ENCODE peak calls at places on chromosomes 6 and 20, in seven cellular contexts. W is psoas muscle, P is MM.1S, I is left ventricle myocardium inferior, F is colonic mucosa, D is adrenal gland, J is HCT116. L is an unnamed sample. For H3K4me1, the result is how much of the 10 kb centered on the place peaks cover.

GRCh38 chr6:169847141-169847674 is 95.8 kb downstream of the ERMARD start:
- DNase-seq in W (no peak), P (no peak), I (no peak), F (no peak), D (no peak), J (no peak), L (no peak)

GRCh38 chr20:46056027-46056833 is 27.2 kb downstream of the SLC12A5 start:
- DNase-seq in W (no peak), P (no peak), I (no peak), F (no peak), D (no peak), J (no peak), L (no peak)

GRCh38 chr6:24899647-24900325 is 36.0 kb downstream of the RIPOR2 start:
- DNase-seq in W (no peak), P (no peak), I (no peak), F (no peak), D (no peak), J (no peak), L (no peak)

GRCh38 chr6:34664270-34664971 is 32.1 kb downstream of the ILRUN start:
- DNase-seq in W (no peak), P (no peak), I (no peak), F (no peak), D (no peak), J (no peak), L (no peak)

GRCh38 chr6:170048615-170049256 is 242.1 kb downstream of the DLL1 start:
- DNase-seq in W (peak), P (no peak), I (no peak), F (peak), D (peak), J (no peak), L (peak)

GRCh38 chr6:130574146-130574545 is 208.3 kb downstream of the TMEM200A start:
- DNase-seq in W (no peak), P (no peak), I (no peak), F (no peak), D (no peak), J (no peak), L (no peak)

GRCh38 chr6:152246554-152247337 is 390.4 kb downstream of the SYNE1 start:
- DNase-seq in W (no peak), P (no peak), I (no peak), F (no peak), D (no peak), J (no peak), L (no peak)

GRCh38 chr6:80438728-80439127 is 332.3 kb downstream of the BCKDHB start:
- DNase-seq in W (no peak), P (no peak), I (no peak), F (no peak), D (no peak), J (peak), L (no peak)

GRCh38 chr6:148747493-148748160 is 797 bp downstream of the UST start:
- DNase-seq in W (peak), P (no peak), I (peak), F (peak), D (peak), J (no peak), L (peak)

GRCh38 chr6:165717732-165718465 is 54.9 kb upstream of the PDE10A start:
- DNase-seq in W (no peak), P (no peak), I (no peak), F (no peak), D (no peak), J (peak), L (no peak)

GRCh38 chr6:105618247-105618646 is 215.4 kb upstream of the PREP start:
- DNase-seq in W (no peak), P (no peak), I (no peak), F (no peak), D (no peak), J (no peak), L (no peak)

GRCh38 chr6:153312633-153313032 is 181.6 kb upstream of the RGS17 start:
- DNase-seq in W (no peak), P (peak), I (peak), F (peak), D (peak), J (peak), L (peak)

GRCh38 chr6:54188832-54189231 is 77.6 kb downstream of the MLIP start:
- DNase-seq in W (no peak), P (no peak), I (no peak), F (no peak), D (no peak), J (no peak), L (no peak)

GRCh38 chr6:20200761-20201160 is 11.5 kb downstream of the MBOAT1 start:
- DNase-seq in W (no peak), P (no peak), I (no peak), F (peak), D (no peak), J (no peak), L (no peak)
- H3K4me1 ChIP-seq in W (under half), P (half or more), I (half or more), F (under half), D (under half), J (under half), L (under half)

DNA sequence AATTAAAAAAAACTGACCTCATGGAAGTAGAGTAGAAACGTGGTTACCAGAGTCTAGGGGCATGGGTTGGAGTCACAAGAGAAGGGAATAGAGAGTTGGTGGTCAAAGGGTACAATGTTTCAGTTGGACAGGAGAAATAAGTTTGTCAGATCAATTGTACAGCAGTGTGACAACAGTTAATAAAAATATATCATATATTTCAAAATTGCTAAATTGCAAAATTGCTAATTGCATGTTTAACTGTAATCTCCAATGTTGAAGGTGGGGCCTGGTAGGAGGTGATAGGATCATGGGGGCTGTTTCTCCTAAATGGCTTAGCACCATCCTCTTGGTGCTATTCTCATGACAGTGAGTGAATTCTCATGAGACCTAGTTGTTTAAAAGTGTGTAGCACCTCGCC is 163.5 kb upstream of the SIM1 start:
- DNase-seq in W (no peak), P (no peak), I (no peak), F (no peak), D (no peak), J (no peak), L (no peak)
- TF ChIP-seq CTCF in W (no peak), P (no peak), I (no peak), F (no peak), D (no peak), J (no peak), L (no peak)

DNA sequence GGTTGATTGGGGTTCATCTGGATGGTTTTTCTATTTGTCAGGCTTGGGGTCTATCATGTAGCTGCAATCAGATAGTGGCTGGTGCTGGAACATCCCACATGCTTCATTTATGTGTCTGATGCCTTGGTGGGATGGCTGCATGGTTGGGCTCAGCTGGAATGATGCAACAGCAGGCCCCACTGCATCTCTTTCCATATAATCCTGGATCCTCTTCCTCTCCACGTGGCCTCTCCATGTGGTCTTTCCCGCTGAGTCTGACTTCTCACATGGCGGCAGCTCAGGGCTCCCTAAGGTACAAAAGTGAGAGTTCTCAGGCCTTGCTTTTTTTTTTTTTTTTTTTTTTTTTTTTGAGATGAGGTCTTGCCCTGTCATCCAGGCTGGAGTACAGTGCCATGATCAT is 65.0 kb upstream of the SUPT3H start:
- DNase-seq in W (no peak), P (no peak), I (no peak), F (no peak), D (no peak), J (no peak), L (no peak)
- H3K4me1 ChIP-seq in W (under half), P (under half), I (under half), F (under half), D (under half), J (half or more), L (under half)

DNA sequence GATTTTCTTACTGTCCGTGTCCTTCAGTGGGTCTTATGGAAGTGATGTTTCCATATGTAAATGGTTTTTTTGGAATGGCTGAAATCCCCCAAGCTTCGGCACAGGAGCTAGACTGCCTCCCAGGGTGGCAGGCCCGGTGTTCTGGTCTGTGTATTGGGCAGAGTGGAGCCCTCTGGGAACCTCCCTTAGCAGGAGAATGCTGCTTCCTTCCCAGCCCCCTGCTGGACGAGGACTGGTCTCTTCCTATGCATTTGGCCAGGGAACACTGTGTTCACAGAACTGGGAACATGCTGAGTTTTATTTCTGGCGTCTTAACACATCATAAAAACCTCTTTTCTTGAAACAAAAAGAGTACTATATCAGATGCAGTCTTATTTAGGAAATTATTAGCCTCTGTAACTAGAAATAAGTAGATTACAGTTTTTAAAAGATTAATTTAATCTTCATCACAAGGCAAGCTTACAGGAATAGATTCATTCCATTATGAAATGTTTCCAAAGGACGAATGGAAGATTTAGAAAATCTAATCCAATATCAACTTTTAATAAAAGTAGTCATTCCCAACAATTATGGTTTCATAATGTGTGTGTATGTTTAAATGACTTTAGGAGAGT is 56.6 kb downstream of the SYTL3 start:
- DNase-seq in W (peak), P (no peak), I (peak), F (peak), D (peak), J (peak), L (peak)
- TF ChIP-seq CTCF in W (peak), P (no peak), I (peak), F (peak), D (no peak), J (peak), L (peak)

DNA sequence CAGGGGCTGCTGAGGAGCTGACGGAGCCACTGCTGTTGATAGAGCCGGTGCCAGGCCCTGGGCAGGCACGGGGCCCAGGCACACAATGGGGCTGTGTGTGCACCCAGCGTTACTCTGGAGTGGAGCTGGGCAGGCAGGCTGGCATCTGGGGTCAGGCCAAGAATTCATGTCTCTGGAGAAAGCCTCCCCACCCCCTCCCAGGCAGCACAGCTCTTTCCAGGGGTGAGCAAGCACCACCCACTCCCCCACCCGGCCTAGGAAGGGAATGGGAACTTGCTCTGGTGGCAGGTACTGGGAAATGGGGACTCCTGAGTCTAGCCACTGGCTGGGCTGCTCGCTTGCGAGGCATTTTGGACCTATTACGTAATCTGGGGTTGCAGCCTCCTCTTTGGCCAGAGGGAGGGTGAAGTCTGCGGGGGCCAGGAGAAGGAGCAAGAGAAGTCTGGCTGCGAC is 22.7 kb downstream of the TFEB start:
- DNase-seq in W (peak), P (no peak), I (peak), F (no peak), D (peak), J (no peak), L (no peak)
- H3K4me1 ChIP-seq in W (half or more), P (under half), I (half or more), F (under half), D (under half), J (under half), L (under half)

L was measured in transverse colon.